ENCODE peak calls at places on chromosomes 16 and 17, in ten cellular contexts. One of them, this sample, is unnamed.

GRCh38 chr17:39757931-39758873 is 20.5 kb downstream of the GRB7 start:
- DNase-seq in left ventricle myocardium superior: no peak
- DNase-seq in brain microvascular endothelial cell: no peak
- DNase-seq in skeletal muscle cell: no peak
- DNase-seq in neuronal stem cell: no peak
- DNase-seq in ascending aorta: no peak
- DNase-seq in naive thymus-derived CD8-positive, alpha-beta T cell: no peak
- DNase-seq in iris pigment epithelial cell: no peak
- DNase-seq in germinal center: no peak
- DNase-seq in GM10248: peak; percentile 52
- DNase-seq in this sample: no peak

GRCh38 chr16:84692451-84692850 is 7.3 kb upstream of the USP10 start:
- DNase-seq in left ventricle myocardium superior: no peak
- DNase-seq in brain microvascular endothelial cell: no peak
- DNase-seq in skeletal muscle cell: no peak
- DNase-seq in neuronal stem cell: no peak
- DNase-seq in ascending aorta: no peak
- DNase-seq in naive thymus-derived CD8-positive, alpha-beta T cell: no peak
- DNase-seq in iris pigment epithelial cell: peak; percentile 95
- DNase-seq in germinal center: no peak
- DNase-seq in GM10248: no peak
- DNase-seq in this sample: no peak

GRCh38 chr17:66367112-66367511 is 64.7 kb downstream of the PRKCA start:
- DNase-seq in left ventricle myocardium superior: no peak
- DNase-seq in brain microvascular endothelial cell: no peak
- DNase-seq in skeletal muscle cell: no peak
- DNase-seq in neuronal stem cell: no peak
- DNase-seq in ascending aorta: no peak
- DNase-seq in naive thymus-derived CD8-positive, alpha-beta T cell: no peak
- DNase-seq in iris pigment epithelial cell: no peak
- DNase-seq in germinal center: no peak
- DNase-seq in GM10248: no peak
- DNase-seq in this sample: no peak

GRCh38 chr17:37179893-37180292 is 195.9 kb upstream of the C17orf78 start:
- DNase-seq in left ventricle myocardium superior: no peak
- DNase-seq in brain microvascular endothelial cell: peak; percentile 51
- DNase-seq in skeletal muscle cell: no peak
- DNase-seq in neuronal stem cell: no peak
- DNase-seq in ascending aorta: no peak
- DNase-seq in naive thymus-derived CD8-positive, alpha-beta T cell: no peak
- DNase-seq in iris pigment epithelial cell: peak; percentile 87
- DNase-seq in germinal center: no peak
- DNase-seq in GM10248: no peak
- DNase-seq in this sample: no peak

GRCh38 chr17:77736207-77736600 is 222.3 kb upstream of the TNRC6C start:
- DNase-seq in left ventricle myocardium superior: no peak
- DNase-seq in brain microvascular endothelial cell: no peak
- DNase-seq in skeletal muscle cell: no peak
- DNase-seq in neuronal stem cell: no peak
- DNase-seq in ascending aorta: no peak
- DNase-seq in naive thymus-derived CD8-positive, alpha-beta T cell: no peak
- DNase-seq in iris pigment epithelial cell: no peak
- DNase-seq in germinal center: no peak
- DNase-seq in GM10248: no peak
- DNase-seq in this sample: no peak

GRCh38 chr16:23014592-23014991 is 134.7 kb downstream of the USP31 start:
- DNase-seq in left ventricle myocardium superior: no peak
- DNase-seq in brain microvascular endothelial cell: no peak
- DNase-seq in skeletal muscle cell: no peak
- DNase-seq in neuronal stem cell: no peak
- DNase-seq in ascending aorta: no peak
- DNase-seq in naive thymus-derived CD8-positive, alpha-beta T cell: no peak
- DNase-seq in iris pigment epithelial cell: peak; percentile 10
- DNase-seq in germinal center: no peak
- DNase-seq in GM10248: no peak
- DNase-seq in this sample: no peak

GRCh38 chr17:57623620-57624019 is 121.5 kb downstream of the CCDC182 start:
- DNase-seq in left ventricle myocardium superior: no peak
- DNase-seq in brain microvascular endothelial cell: no peak
- DNase-seq in skeletal muscle cell: no peak
- DNase-seq in neuronal stem cell: no peak
- DNase-seq in ascending aorta: no peak
- DNase-seq in naive thymus-derived CD8-positive, alpha-beta T cell: no peak
- DNase-seq in iris pigment epithelial cell: no peak
- DNase-seq in germinal center: peak; percentile 51
- DNase-seq in GM10248: no peak
- DNase-seq in this sample: no peak

GRCh38 chr17:9256944-9257629 is 235.8 kb downstream of the NTN1 start:
- DNase-seq in left ventricle myocardium superior: no peak
- DNase-seq in brain microvascular endothelial cell: no peak
- DNase-seq in skeletal muscle cell: no peak
- DNase-seq in neuronal stem cell: no peak
- DNase-seq in ascending aorta: no peak
- DNase-seq in naive thymus-derived CD8-positive, alpha-beta T cell: no peak
- DNase-seq in iris pigment epithelial cell: no peak
- DNase-seq in germinal center: no peak
- DNase-seq in GM10248: no peak
- DNase-seq in this sample: no peak

GRCh38 chr17:57750930-57751329 is 5.8 kb upstream of the CCDC182 start:
- DNase-seq in left ventricle myocardium superior: peak; percentile 40
- DNase-seq in brain microvascular endothelial cell: no peak
- DNase-seq in skeletal muscle cell: no peak
- DNase-seq in neuronal stem cell: no peak
- DNase-seq in ascending aorta: no peak
- DNase-seq in naive thymus-derived CD8-positive, alpha-beta T cell: no peak
- DNase-seq in iris pigment epithelial cell: no peak
- DNase-seq in germinal center: no peak
- DNase-seq in GM10248: no peak
- DNase-seq in this sample: no peak

GRCh38 chr17:73541111-73541510 is 103.1 kb downstream of the SDK2 start:
- DNase-seq in left ventricle myocardium superior: no peak
- DNase-seq in brain microvascular endothelial cell: no peak
- DNase-seq in skeletal muscle cell: no peak
- DNase-seq in neuronal stem cell: no peak
- DNase-seq in ascending aorta: no peak
- DNase-seq in naive thymus-derived CD8-positive, alpha-beta T cell: no peak
- DNase-seq in iris pigment epithelial cell: no peak
- DNase-seq in germinal center: no peak
- DNase-seq in GM10248: no peak
- DNase-seq in this sample: no peak

GRCh38 chr17:45222994-45223540 is 1.4 kb downstream of the FMNL1 start:
- DNase-seq in left ventricle myocardium superior: peak; percentile 39
- DNase-seq in brain microvascular endothelial cell: no peak
- DNase-seq in skeletal muscle cell: no peak
- DNase-seq in neuronal stem cell: no peak
- DNase-seq in ascending aorta: no peak
- DNase-seq in naive thymus-derived CD8-positive, alpha-beta T cell: no peak
- DNase-seq in iris pigment epithelial cell: no peak
- DNase-seq in germinal center: no peak
- DNase-seq in GM10248: no peak
- DNase-seq in this sample: no peak

GRCh38 chr16:2046889-2047329 is 725 bp downstream of the NTHL1 start:
- DNase-seq in left ventricle myocardium superior: no peak
- DNase-seq in brain microvascular endothelial cell: no peak
- DNase-seq in skeletal muscle cell: no peak
- DNase-seq in neuronal stem cell: no peak
- DNase-seq in ascending aorta: no peak
- DNase-seq in naive thymus-derived CD8-positive, alpha-beta T cell: no peak
- DNase-seq in iris pigment epithelial cell: no peak
- DNase-seq in germinal center: no peak
- DNase-seq in GM10248: no peak
- DNase-seq in this sample: no peak

GRCh38 chr16:3027983-3028715 is 4.3 kb downstream of the THOC6 start:
- DNase-seq in left ventricle myocardium superior: peak; percentile 92
- DNase-seq in brain microvascular endothelial cell: peak; percentile 45
- DNase-seq in skeletal muscle cell: peak; percentile 19
- DNase-seq in neuronal stem cell: peak; percentile 91
- DNase-seq in ascending aorta: peak; percentile 38
- DNase-seq in naive thymus-derived CD8-positive, alpha-beta T cell: peak; percentile 90
- DNase-seq in iris pigment epithelial cell: peak; percentile 66
- DNase-seq in germinal center: peak; percentile 94
- DNase-seq in GM10248: peak; percentile 93
- DNase-seq in this sample: no peak

GRCh38 chr16:89330177-89330856 is 112.8 kb downstream of the ZNF778 start:
- DNase-seq in left ventricle myocardium superior: peak; percentile 53
- DNase-seq in brain microvascular endothelial cell: peak; percentile 63
- DNase-seq in skeletal muscle cell: no peak
- DNase-seq in neuronal stem cell: no peak
- DNase-seq in ascending aorta: no peak
- DNase-seq in naive thymus-derived CD8-positive, alpha-beta T cell: peak; percentile 48
- DNase-seq in iris pigment epithelial cell: peak; percentile 60
- DNase-seq in germinal center: no peak
- DNase-seq in GM10248: no peak
- DNase-seq in this sample: no peak

GRCh38 chr17:5563451-5563850 is 20.9 kb downstream of the NLRP1 start:
- DNase-seq in left ventricle myocardium superior: no peak
- DNase-seq in brain microvascular endothelial cell: no peak
- DNase-seq in skeletal muscle cell: no peak
- DNase-seq in neuronal stem cell: no peak
- DNase-seq in ascending aorta: no peak
- DNase-seq in naive thymus-derived CD8-positive, alpha-beta T cell: no peak
- DNase-seq in iris pigment epithelial cell: no peak
- DNase-seq in germinal center: no peak
- DNase-seq in GM10248: no peak
- DNase-seq in this sample: no peak

GRCh38 chr17:31534223-31534888 is 142.9 kb downstream of the RAB11FIP4 start:
- DNase-seq in left ventricle myocardium superior: no peak
- DNase-seq in brain microvascular endothelial cell: no peak
- DNase-seq in skeletal muscle cell: no peak
- DNase-seq in neuronal stem cell: no peak
- DNase-seq in ascending aorta: no peak
- DNase-seq in naive thymus-derived CD8-positive, alpha-beta T cell: no peak
- DNase-seq in iris pigment epithelial cell: peak; percentile 39
- DNase-seq in germinal center: no peak
- DNase-seq in GM10248: no peak
- DNase-seq in this sample: no peak

GRCh38 chr16:87954826-87955225 is 3.6 kb downstream of the BANP start:
- DNase-seq in left ventricle myocardium superior: no peak
- DNase-seq in brain microvascular endothelial cell: no peak
- DNase-seq in skeletal muscle cell: no peak
- DNase-seq in neuronal stem cell: no peak
- DNase-seq in ascending aorta: no peak
- DNase-seq in naive thymus-derived CD8-positive, alpha-beta T cell: no peak
- DNase-seq in iris pigment epithelial cell: no peak
- DNase-seq in germinal center: no peak
- DNase-seq in GM10248: no peak
- DNase-seq in this sample: no peak

GRCh38 chr16:27811881-27812280 is 251.6 kb downstream of the GSG1L start:
- DNase-seq in left ventricle myocardium superior: no peak
- DNase-seq in brain microvascular endothelial cell: no peak
- DNase-seq in skeletal muscle cell: no peak
- DNase-seq in neuronal stem cell: no peak
- DNase-seq in ascending aorta: no peak
- DNase-seq in naive thymus-derived CD8-positive, alpha-beta T cell: no peak
- DNase-seq in iris pigment epithelial cell: no peak
- DNase-seq in germinal center: no peak
- DNase-seq in GM10248: no peak
- DNase-seq in this sample: no peak

GRCh38 chr16:86075488-86075785 is 176.5 kb downstream of the IRF8 start:
- DNase-seq in left ventricle myocardium superior: no peak
- DNase-seq in brain microvascular endothelial cell: no peak
- DNase-seq in skeletal muscle cell: no peak
- DNase-seq in neuronal stem cell: no peak
- DNase-seq in ascending aorta: no peak
- DNase-seq in naive thymus-derived CD8-positive, alpha-beta T cell: no peak
- DNase-seq in iris pigment epithelial cell: peak; percentile 22
- DNase-seq in germinal center: no peak
- DNase-seq in GM10248: no peak
- DNase-seq in this sample: no peak

GRCh38 chr16:30063893-30064745 is 1.4 kb upstream of the ALDOA start:
- DNase-seq in left ventricle myocardium superior: peak; percentile 88
- DNase-seq in brain microvascular endothelial cell: no peak
- DNase-seq in skeletal muscle cell: no peak
- DNase-seq in neuronal stem cell: no peak
- DNase-seq in ascending aorta: peak; percentile 62
- DNase-seq in naive thymus-derived CD8-positive, alpha-beta T cell: peak; percentile 60
- DNase-seq in iris pigment epithelial cell: no peak
- DNase-seq in germinal center: peak; percentile 69
- DNase-seq in GM10248: peak; percentile 85
- DNase-seq in this sample: no peak

GRCh38 chr17:32936157-32936893 is 8.4 kb downstream of the TMEM98 start:
- DNase-seq in left ventricle myocardium superior: no peak
- DNase-seq in brain microvascular endothelial cell: no peak
- DNase-seq in skeletal muscle cell: no peak
- DNase-seq in neuronal stem cell: no peak
- DNase-seq in ascending aorta: no peak
- DNase-seq in naive thymus-derived CD8-positive, alpha-beta T cell: no peak
- DNase-seq in iris pigment epithelial cell: no peak
- DNase-seq in germinal center: no peak
- DNase-seq in GM10248: no peak
- DNase-seq in this sample: no peak

GRCh38 chr17:74369221-74369620 is 1.9 kb downstream of the GPR142 start:
- DNase-seq in left ventricle myocardium superior: peak; percentile 65
- DNase-seq in brain microvascular endothelial cell: no peak
- DNase-seq in skeletal muscle cell: no peak
- DNase-seq in neuronal stem cell: no peak
- DNase-seq in ascending aorta: no peak
- DNase-seq in naive thymus-derived CD8-positive, alpha-beta T cell: peak; percentile 52
- DNase-seq in iris pigment epithelial cell: no peak
- DNase-seq in germinal center: no peak
- DNase-seq in GM10248: peak; percentile 65
- DNase-seq in this sample: no peak

GRCh38 chr16:29877266-29877961 is 14.4 kb upstream of the CDIPT start:
- DNase-seq in left ventricle myocardium superior: peak; percentile 38
- DNase-seq in brain microvascular endothelial cell: peak; percentile 17
- DNase-seq in skeletal muscle cell: no peak
- DNase-seq in neuronal stem cell: peak; percentile 85
- DNase-seq in ascending aorta: no peak
- DNase-seq in naive thymus-derived CD8-positive, alpha-beta T cell: peak; percentile 33
- DNase-seq in iris pigment epithelial cell: peak; percentile 56
- DNase-seq in germinal center: peak; percentile 94
- DNase-seq in GM10248: peak; percentile 73
- DNase-seq in this sample: peak; percentile 40

GRCh38 chr17:16406742-16407674 is 8.4 kb upstream of the TRPV2 start:
- DNase-seq in left ventricle myocardium superior: peak; percentile 69
- DNase-seq in brain microvascular endothelial cell: no peak
- DNase-seq in skeletal muscle cell: no peak
- DNase-seq in neuronal stem cell: peak; percentile 61
- DNase-seq in ascending aorta: no peak
- DNase-seq in naive thymus-derived CD8-positive, alpha-beta T cell: no peak
- DNase-seq in iris pigment epithelial cell: no peak
- DNase-seq in germinal center: no peak
- DNase-seq in GM10248: peak; percentile 73
- DNase-seq in this sample: no peak

GRCh38 chr17:45791041-45791582 is 7.0 kb downstream of the CRHR1 start:
- DNase-seq in left ventricle myocardium superior: no peak
- DNase-seq in brain microvascular endothelial cell: no peak
- DNase-seq in skeletal muscle cell: no peak
- DNase-seq in neuronal stem cell: no peak
- DNase-seq in ascending aorta: no peak
- DNase-seq in naive thymus-derived CD8-positive, alpha-beta T cell: no peak
- DNase-seq in iris pigment epithelial cell: no peak
- DNase-seq in germinal center: no peak
- DNase-seq in GM10248: no peak
- DNase-seq in this sample: no peak

GRCh38 chr17:8359769-8360168 is 16.7 kb downstream of the KRABD2 start:
- DNase-seq in left ventricle myocardium superior: no peak
- DNase-seq in brain microvascular endothelial cell: peak; percentile 84
- DNase-seq in skeletal muscle cell: peak; percentile 87
- DNase-seq in neuronal stem cell: no peak
- DNase-seq in ascending aorta: no peak
- DNase-seq in naive thymus-derived CD8-positive, alpha-beta T cell: no peak
- DNase-seq in iris pigment epithelial cell: peak; percentile 81
- DNase-seq in germinal center: no peak
- DNase-seq in GM10248: no peak
- DNase-seq in this sample: no peak

GRCh38 chr17:8742274-8742673 is 2.4 kb downstream of the CCDC42 start:
- DNase-seq in left ventricle myocardium superior: no peak
- DNase-seq in brain microvascular endothelial cell: no peak
- DNase-seq in skeletal muscle cell: no peak
- DNase-seq in neuronal stem cell: no peak
- DNase-seq in ascending aorta: no peak
- DNase-seq in naive thymus-derived CD8-positive, alpha-beta T cell: no peak
- DNase-seq in iris pigment epithelial cell: no peak
- DNase-seq in germinal center: no peak
- DNase-seq in GM10248: no peak
- DNase-seq in this sample: no peak

GRCh38 chr17:79654960-79655382 is 44.1 kb upstream of the RBFOX3 start:
- DNase-seq in left ventricle myocardium superior: no peak
- DNase-seq in brain microvascular endothelial cell: no peak
- DNase-seq in skeletal muscle cell: no peak
- DNase-seq in neuronal stem cell: no peak
- DNase-seq in ascending aorta: no peak
- DNase-seq in naive thymus-derived CD8-positive, alpha-beta T cell: no peak
- DNase-seq in iris pigment epithelial cell: no peak
- DNase-seq in germinal center: no peak
- DNase-seq in GM10248: no peak
- DNase-seq in this sample: no peak

This sample was measured in SIG-M5.